ENCODE peak calls at places on chromosomes 13 and 19, in five cellular contexts. One of them, this sample, is unnamed.

GRCh38 chr13:57996717-57997116 is 365.2 kb downstream of the PCDH17 start:
- DNase-seq in endothelial cell: no peak
- DNase-seq in skeletal muscle cell: peak
- DNase-seq in H54: no peak
- DNase-seq in left ventricle myocardium superior: no peak
- DNase-seq in this sample: no peak

GRCh38 chr19:22814124-22814523 is 18.0 kb upstream of the ZNF723 start:
- DNase-seq in endothelial cell: no peak
- DNase-seq in skeletal muscle cell: no peak
- DNase-seq in H54: no peak
- DNase-seq in left ventricle myocardium superior: no peak
- DNase-seq in this sample: no peak

GRCh38 chr19:12880551-12881171 is 588 bp downstream of the DNASE2 start:
- DNase-seq in endothelial cell: peak
- DNase-seq in skeletal muscle cell: no peak
- DNase-seq in H54: peak
- DNase-seq in left ventricle myocardium superior: peak
- DNase-seq in this sample: no peak

GRCh38 chr13:44219808-44220544 is 153.6 kb upstream of the SERP2 start:
- DNase-seq in endothelial cell: no peak
- DNase-seq in skeletal muscle cell: no peak
- DNase-seq in H54: peak
- DNase-seq in left ventricle myocardium superior: no peak
- DNase-seq in this sample: no peak

GRCh38 chr13:92804926-92805325 is 421.7 kb upstream of the GPC6 start:
- DNase-seq in endothelial cell: no peak
- DNase-seq in skeletal muscle cell: no peak
- DNase-seq in H54: no peak
- DNase-seq in left ventricle myocardium superior: no peak
- DNase-seq in this sample: no peak

GRCh38 chr19:1027953-1028902 is 1.8 kb downstream of the CNN2 start:
- DNase-seq in endothelial cell: peak
- DNase-seq in skeletal muscle cell: peak
- DNase-seq in H54: peak
- DNase-seq in left ventricle myocardium superior: peak
- DNase-seq in this sample: peak

GRCh38 chr13:75492389-75492788 is 10.4 kb upstream of the TBC1D4 start:
- DNase-seq in endothelial cell: no peak
- DNase-seq in skeletal muscle cell: no peak
- DNase-seq in H54: no peak
- DNase-seq in left ventricle myocardium superior: no peak
- DNase-seq in this sample: no peak

GRCh38 chr13:109790071-109790470 is 3.7 kb upstream of the IRS2 start:
- DNase-seq in endothelial cell: no peak
- DNase-seq in skeletal muscle cell: no peak
- DNase-seq in H54: no peak
- DNase-seq in left ventricle myocardium superior: no peak
- DNase-seq in this sample: no peak

GRCh38 chr19:1503089-1503924 is 9.5 kb downstream of the ADAMTSL5 start:
- DNase-seq in endothelial cell: peak
- DNase-seq in skeletal muscle cell: no peak
- DNase-seq in H54: no peak
- DNase-seq in left ventricle myocardium superior: peak
- DNase-seq in this sample: no peak